ENCODE peak calls at places on chromosomes 11 and 22, in nine cellular contexts. A is NCI-H1694; J is GM10248; T is anterior cingulate cortex; E is naive thymus-derived CD4-positive, alpha-beta T cell; V is stimulated activated effector memory CD8-positive, alpha-beta T cell treated with anti-CD3 and anti-CD28 coated beads, Interleukin-12 subunit alpha, Interleukin-12 subunit beta, amount 100 ng/mL, for 72 hours; Q is T1000; P is NCI-H2081 treated with DMSO at 0.1 percent for 48 hours; I is activated effector memory CD4-positive, alpha-beta T cell treated with anti-CD3 and anti-CD28 coated beads, Interleukin-2, amount 50 U/mL, for 16 hours. Z is an unnamed sample.

GRCh38 chr22:40668611-40669390 is 10.5 kb upstream of the MCHR1 start:
- DNase-seq in E (no peak), A (no peak), I (no peak), T (no peak), Q (peak), V (peak), P (no peak), J (no peak), Z (no peak)

GRCh38 chr11:61545341-61545740 is 35.5 kb downstream of the SYT7 start:
- DNase-seq in T (no peak), V (no peak), Q (no peak), J (peak), A (no peak), E (no peak), I (no peak), P (no peak), Z (no peak)

GRCh38 chr11:121236115-121237001 is 56.2 kb upstream of the SC5D start:
- DNase-seq in J (peak), T (no peak), A (no peak), E (no peak), V (no peak), P (no peak), I (no peak), Q (no peak), Z (peak)

GRCh38 chr11:7657306-7658025 is 15.8 kb downstream of the CYB5R2 start:
- DNase-seq in E (no peak), A (no peak), P (no peak), Q (no peak), T (peak), I (no peak), J (no peak), V (no peak), Z (no peak)

GRCh38 chr11:116836648-116837023 is 786 bp downstream of the APOA1 start:
- DNase-seq in J (no peak), V (no peak), P (no peak), Q (no peak), T (no peak), A (no peak), I (no peak), E (no peak), Z (no peak)

GRCh38 chr11:10602945-10603344 is 34.5 kb upstream of the LYVE1 start:
- DNase-seq in A (no peak), T (no peak), V (no peak), I (no peak), P (no peak), E (no peak), Q (no peak), J (no peak), Z (no peak)

GRCh38 chr22:36404436-36404835 is 16.7 kb upstream of the MYH9 start:
- DNase-seq in I (no peak), T (no peak), Q (no peak), P (no peak), V (no peak), E (no peak), J (no peak), A (no peak), Z (no peak)

GRCh38 chr11:76480241-76480640 is 35.4 kb downstream of the EMSY start:
- DNase-seq in I (no peak), P (no peak), A (no peak), E (no peak), J (no peak), Q (no peak), T (no peak), V (no peak), Z (no peak)

GRCh38 chr22:25746012-25746373 is 4.0 kb downstream of the MYO18B start:
- DNase-seq in A (no peak), P (no peak), J (no peak), E (no peak), I (no peak), Q (no peak), T (no peak), V (no peak), Z (no peak)

GRCh38 chr11:6237903-6238302 is 986 bp upstream of the CNGA4 start:
- DNase-seq in Q (no peak), P (peak), I (no peak), T (no peak), A (no peak), E (no peak), J (no peak), V (no peak), Z (no peak)

GRCh38 chr11:93997741-93998140 is 23.4 kb upstream of the HEPHL1 start:
- DNase-seq in I (no peak), E (no peak), Q (no peak), A (no peak), V (no peak), T (no peak), P (no peak), J (no peak), Z (no peak)

GRCh38 chr22:36052505-36052941 is 23.9 kb upstream of the RBFOX2 start:
- DNase-seq in E (no peak), V (peak), A (no peak), I (no peak), P (no peak), T (no peak), Q (no peak), J (no peak), Z (no peak)

GRCh38 chr11:106986261-106986660 is 32.0 kb downstream of the GUCY1A2 start:
- DNase-seq in E (no peak), A (no peak), T (no peak), J (no peak), V (no peak), I (no peak), P (no peak), Q (peak), Z (no peak)

GRCh38 chr22:38136607-38137006 is 26.1 kb upstream of the BAIAP2L2 start:
- DNase-seq in E (no peak), Q (no peak), A (no peak), J (no peak), P (no peak), I (no peak), T (no peak), V (no peak), Z (no peak)

GRCh38 chr11:119671561-119672015 is 57.4 kb downstream of the NECTIN1 start:
- DNase-seq in J (no peak), V (no peak), Q (no peak), A (no peak), T (peak), P (no peak), E (no peak), I (no peak), Z (no peak)

GRCh38 chr11:2772544-2773031 is 72.8 kb upstream of the KCNQ1OT1 start:
- DNase-seq in E (no peak), I (peak), V (no peak), Q (no peak), A (no peak), T (no peak), J (no peak), P (no peak), Z (no peak)

GRCh38 chr22:49281467-49282340 is 546.0 kb downstream of the BRD1 start:
- DNase-seq in A (no peak), I (no peak), V (no peak), E (no peak), Q (no peak), J (no peak), P (no peak), T (no peak), Z (no peak)

GRCh38 chr11:1893581-1894359 is 2.1 kb upstream of the PRR33 start:
- DNase-seq in V (no peak), J (no peak), E (no peak), I (no peak), P (no peak), A (no peak), Q (no peak), T (no peak), Z (no peak)

GRCh38 chr11:122322369-122322768 is 206.4 kb upstream of the BLID start:
- DNase-seq in E (no peak), V (no peak), Q (no peak), I (no peak), P (no peak), A (no peak), J (no peak), T (no peak), Z (no peak)

GRCh38 chr11:95358516-95359322 is 127.7 kb upstream of the SESN3 start:
- DNase-seq in P (no peak), T (no peak), I (no peak), Q (no peak), V (no peak), E (no peak), A (no peak), J (no peak), Z (no peak)

GRCh38 chr11:35688023-35688422 is 25.4 kb downstream of the TRIM44 start:
- DNase-seq in A (no peak), I (no peak), J (no peak), T (no peak), V (no peak), E (no peak), P (no peak), Q (no peak), Z (no peak)

GRCh38 chr22:24060375-24060788 is 49.3 kb downstream of the CABIN1 start:
- DNase-seq in A (no peak), Q (peak), T (no peak), V (no peak), E (no peak), I (no peak), P (no peak), J (no peak), Z (no peak)

GRCh38 chr11:8263109-8263768 is 439 bp downstream of the LMO1 start:
- DNase-seq in V (no peak), A (no peak), Q (no peak), J (no peak), P (no peak), I (peak), T (no peak), E (no peak), Z (no peak)

GRCh38 chr11:17388609-17389204 is at the start of gene KCNJ11:
- DNase-seq in J (peak), T (peak), E (no peak), A (no peak), Q (no peak), V (no peak), I (no peak), P (no peak), Z (no peak)

GRCh38 chr11:18144243-18144642 is 11.9 kb downstream of the MRGPRX3 start:
- DNase-seq in V (no peak), I (no peak), J (no peak), P (no peak), A (no peak), E (no peak), Q (no peak), T (no peak), Z (no peak)

GRCh38 chr22:45164217-45165123 is 745 bp downstream of the NUP50 start:
- DNase-seq in V (peak), A (no peak), P (no peak), Q (no peak), J (peak), E (no peak), T (no peak), I (peak), Z (no peak)

GRCh38 chr11:2776351-2777061 is 76.7 kb upstream of the KCNQ1OT1 start:
- DNase-seq in I (peak), E (no peak), V (no peak), P (no peak), J (no peak), Q (no peak), T (no peak), A (no peak), Z (no peak)

GRCh38 chr22:32754413-32755041 is 47.0 kb upstream of the TIMP3 start:
- DNase-seq in P (no peak), J (no peak), E (no peak), T (no peak), V (no peak), A (no peak), Q (no peak), I (no peak), Z (no peak)

GRCh38 chr11:76800466-76801200 is 17.5 kb downstream of the TSKU start:
- DNase-seq in Q (no peak), P (no peak), I (no peak), E (no peak), A (no peak), V (no peak), T (no peak), J (no peak), Z (no peak)

GRCh38 chr11:32809313-32809712 is 14.9 kb upstream of the CCDC73 start:
- DNase-seq in T (peak), I (peak), J (peak), A (peak), Q (no peak), E (peak), P (peak), V (peak), Z (no peak)

GRCh38 chr11:113867843-113868503 is 7.4 kb downstream of the USP28 start:
- DNase-seq in E (no peak), T (no peak), I (no peak), P (no peak), J (no peak), V (no peak), Q (no peak), A (no peak), Z (no peak)

GRCh38 chr11:7924526-7924925 is 6.5 kb downstream of the OR10A6 start:
- DNase-seq in V (no peak), I (no peak), P (no peak), J (no peak), Q (no peak), E (no peak), T (no peak), A (no peak), Z (no peak)

GRCh38 chr11:78351193-78351592 is 66.4 kb downstream of the GAB2 start:
- DNase-seq in T (no peak), V (no peak), P (no peak), J (no peak), I (no peak), A (no peak), Q (no peak), E (no peak), Z (no peak)

GRCh38 chr22:32926600-32926999 is 125.1 kb downstream of the TIMP3 start:
- DNase-seq in E (no peak), I (no peak), J (peak), T (no peak), V (no peak), P (no peak), A (no peak), Q (no peak), Z (no peak)

GRCh38 chr22:45968003-45968650 is 8.8 kb downstream of the WNT7B start:
- DNase-seq in Q (peak), A (no peak), I (no peak), J (no peak), P (no peak), T (no peak), E (no peak), V (no peak), Z (no peak)

Z was measured in GM12878.